ENCODE peak calls at places on chromosomes 5 and 9, in seven cellular contexts. One of them, this sample, is unnamed.

GRCh38 chr9:91824591-91825339 is 125.3 kb downstream of the ROR2 start:
- DNase-seq in epithelial cell of proximal tubule: no peak
- DNase-seq in Panc1: no peak
- DNase-seq in mucosa of descending colon: no peak
- DNase-seq in heart right ventricle: peak
- DNase-seq in tibial artery: no peak
- DNase-seq in HCT116: no peak
- DNase-seq in this sample: peak

GRCh38 chr9:133937120-133937519 is 55.0 kb downstream of the VAV2 start:
- DNase-seq in HCT116: no peak
- DNase-seq in mucosa of descending colon: no peak
- DNase-seq in heart right ventricle: no peak
- DNase-seq in tibial artery: no peak
- DNase-seq in Panc1: no peak
- DNase-seq in epithelial cell of proximal tubule: no peak
- DNase-seq in this sample: no peak

GRCh38 chr5:142388696-142389095 is 63.9 kb upstream of the SPRY4 start:
- DNase-seq in HCT116: no peak
- DNase-seq in epithelial cell of proximal tubule: no peak
- DNase-seq in Panc1: no peak
- DNase-seq in heart right ventricle: no peak
- DNase-seq in mucosa of descending colon: no peak
- DNase-seq in tibial artery: no peak
- DNase-seq in this sample: no peak

GRCh38 chr5:141465351-141465750 is 10.4 kb upstream of the PCDHGC3 start:
- DNase-seq in epithelial cell of proximal tubule: no peak
- DNase-seq in heart right ventricle: no peak
- DNase-seq in HCT116: no peak
- DNase-seq in Panc1: no peak
- DNase-seq in tibial artery: no peak
- DNase-seq in mucosa of descending colon: no peak
- DNase-seq in this sample: no peak

GRCh38 chr9:19050637-19051591 is 1.7 kb downstream of the RRAGA start:
- DNase-seq in epithelial cell of proximal tubule: no peak
- DNase-seq in tibial artery: no peak
- DNase-seq in HCT116: no peak
- DNase-seq in heart right ventricle: no peak
- DNase-seq in Panc1: no peak
- DNase-seq in mucosa of descending colon: no peak
- DNase-seq in this sample: no peak

GRCh38 chr5:106269252-106269843 is 1401.4 kb downstream of the EFNA5 start:
- DNase-seq in HCT116: peak
- DNase-seq in epithelial cell of proximal tubule: no peak
- DNase-seq in tibial artery: no peak
- DNase-seq in mucosa of descending colon: no peak
- DNase-seq in Panc1: no peak
- DNase-seq in heart right ventricle: no peak
- DNase-seq in this sample: no peak

GRCh38 chr9:36893148-36893547 is 140.9 kb downstream of the PAX5 start:
- DNase-seq in Panc1: no peak
- DNase-seq in epithelial cell of proximal tubule: no peak
- DNase-seq in heart right ventricle: no peak
- DNase-seq in tibial artery: no peak
- DNase-seq in mucosa of descending colon: no peak
- DNase-seq in HCT116: no peak
- DNase-seq in this sample: no peak

GRCh38 chr5:144467795-144468194 is 297.1 kb downstream of the KCTD16 start:
- DNase-seq in epithelial cell of proximal tubule: peak
- DNase-seq in tibial artery: no peak
- DNase-seq in HCT116: peak
- DNase-seq in mucosa of descending colon: peak
- DNase-seq in heart right ventricle: no peak
- DNase-seq in Panc1: peak
- DNase-seq in this sample: no peak

GRCh38 chr9:92648447-92649406 is 21.2 kb downstream of the IPPK start:
- DNase-seq in epithelial cell of proximal tubule: no peak
- DNase-seq in Panc1: no peak
- DNase-seq in mucosa of descending colon: peak
- DNase-seq in HCT116: no peak
- DNase-seq in heart right ventricle: no peak
- DNase-seq in tibial artery: no peak
- DNase-seq in this sample: no peak

GRCh38 chr5:83097582-83098265 is 20.4 kb downstream of the XRCC4 start:
- DNase-seq in heart right ventricle: no peak
- DNase-seq in mucosa of descending colon: no peak
- DNase-seq in Panc1: no peak
- DNase-seq in tibial artery: no peak
- DNase-seq in epithelial cell of proximal tubule: no peak
- DNase-seq in HCT116: no peak
- DNase-seq in this sample: no peak

GRCh38 chr5:157219491-157220271 is 39.0 kb downstream of the ITK start:
- DNase-seq in HCT116: no peak
- DNase-seq in tibial artery: no peak
- DNase-seq in epithelial cell of proximal tubule: no peak
- DNase-seq in mucosa of descending colon: no peak
- DNase-seq in heart right ventricle: no peak
- DNase-seq in Panc1: no peak
- DNase-seq in this sample: no peak

GRCh38 chr9:116958886-116959285 is 271.8 kb downstream of the TRIM32 start:
- DNase-seq in epithelial cell of proximal tubule: no peak
- DNase-seq in tibial artery: no peak
- DNase-seq in heart right ventricle: no peak
- DNase-seq in HCT116: no peak
- DNase-seq in mucosa of descending colon: no peak
- DNase-seq in Panc1: no peak
- DNase-seq in this sample: no peak

GRCh38 chr5:59221769-59222168 is 638.9 kb downstream of the RAB3C start:
- DNase-seq in tibial artery: no peak
- DNase-seq in heart right ventricle: no peak
- DNase-seq in mucosa of descending colon: no peak
- DNase-seq in Panc1: no peak
- DNase-seq in HCT116: no peak
- DNase-seq in epithelial cell of proximal tubule: no peak
- DNase-seq in this sample: no peak

GRCh38 chr9:117480251-117480650 is 65.4 kb upstream of the ASTN2 start:
- DNase-seq in HCT116: no peak
- DNase-seq in Panc1: no peak
- DNase-seq in tibial artery: no peak
- DNase-seq in heart right ventricle: no peak
- DNase-seq in epithelial cell of proximal tubule: no peak
- DNase-seq in mucosa of descending colon: no peak
- DNase-seq in this sample: no peak

GRCh38 chr9:87810008-87810407 is 72.7 kb upstream of the SPATA31E1 start:
- DNase-seq in heart right ventricle: no peak
- DNase-seq in epithelial cell of proximal tubule: no peak
- DNase-seq in HCT116: no peak
- DNase-seq in mucosa of descending colon: no peak
- DNase-seq in Panc1: no peak
- DNase-seq in tibial artery: no peak
- DNase-seq in this sample: no peak

GRCh38 chr9:134778841-134779411 is 101.7 kb upstream of the FCN2 start:
- DNase-seq in tibial artery: peak
- DNase-seq in Panc1: no peak
- DNase-seq in mucosa of descending colon: peak
- DNase-seq in HCT116: peak
- DNase-seq in epithelial cell of proximal tubule: no peak
- DNase-seq in heart right ventricle: peak
- DNase-seq in this sample: peak

GRCh38 chr5:96729156-96729555 is 67.0 kb downstream of the CAST start:
- DNase-seq in heart right ventricle: no peak
- DNase-seq in tibial artery: no peak
- DNase-seq in HCT116: no peak
- DNase-seq in epithelial cell of proximal tubule: no peak
- DNase-seq in mucosa of descending colon: no peak
- DNase-seq in Panc1: no peak
- DNase-seq in this sample: no peak

GRCh38 chr5:81429363-81429762 is 35.4 kb upstream of the ACOT12 start:
- DNase-seq in heart right ventricle: no peak
- DNase-seq in HCT116: no peak
- DNase-seq in Panc1: no peak
- DNase-seq in tibial artery: no peak
- DNase-seq in mucosa of descending colon: no peak
- DNase-seq in epithelial cell of proximal tubule: no peak
- DNase-seq in this sample: no peak

GRCh38 chr5:172407861-172408260 is 46.5 kb downstream of the SH3PXD2B start:
- DNase-seq in heart right ventricle: no peak
- DNase-seq in tibial artery: no peak
- DNase-seq in HCT116: no peak
- DNase-seq in epithelial cell of proximal tubule: no peak
- DNase-seq in mucosa of descending colon: no peak
- DNase-seq in Panc1: no peak
- DNase-seq in this sample: no peak

GRCh38 chr5:130488252-130488651 is 584.0 kb downstream of the CHSY3 start:
- DNase-seq in tibial artery: no peak
- DNase-seq in mucosa of descending colon: no peak
- DNase-seq in Panc1: no peak
- DNase-seq in epithelial cell of proximal tubule: no peak
- DNase-seq in heart right ventricle: no peak
- DNase-seq in HCT116: no peak
- DNase-seq in this sample: no peak

GRCh38 chr5:2739360-2740050 is 12.0 kb downstream of the IRX2 start:
- DNase-seq in HCT116: no peak
- DNase-seq in heart right ventricle: no peak
- DNase-seq in Panc1: no peak
- DNase-seq in epithelial cell of proximal tubule: no peak
- DNase-seq in tibial artery: no peak
- DNase-seq in mucosa of descending colon: no peak
- DNase-seq in this sample: no peak

GRCh38 chr5:151063590-151063989 is 17.2 kb downstream of the TNIP1 start:
- DNase-seq in Panc1: no peak
- DNase-seq in tibial artery: no peak
- DNase-seq in heart right ventricle: no peak
- DNase-seq in HCT116: no peak
- DNase-seq in epithelial cell of proximal tubule: no peak
- DNase-seq in mucosa of descending colon: no peak
- DNase-seq in this sample: no peak

GRCh38 chr9:651372-651771 is 190.1 kb upstream of the DMRT1 start:
- DNase-seq in epithelial cell of proximal tubule: no peak
- DNase-seq in heart right ventricle: no peak
- DNase-seq in tibial artery: no peak
- DNase-seq in Panc1: no peak
- DNase-seq in HCT116: no peak
- DNase-seq in mucosa of descending colon: no peak
- DNase-seq in this sample: no peak

GRCh38 chr9:647522-647921 is 194.0 kb upstream of the DMRT1 start:
- DNase-seq in mucosa of descending colon: no peak
- DNase-seq in HCT116: no peak
- DNase-seq in tibial artery: no peak
- DNase-seq in Panc1: no peak
- DNase-seq in heart right ventricle: no peak
- DNase-seq in epithelial cell of proximal tubule: no peak
- DNase-seq in this sample: no peak

GRCh38 chr9:652896-653295 is 188.6 kb upstream of the DMRT1 start:
- DNase-seq in mucosa of descending colon: no peak
- DNase-seq in heart right ventricle: peak
- DNase-seq in HCT116: no peak
- DNase-seq in epithelial cell of proximal tubule: no peak
- DNase-seq in Panc1: no peak
- DNase-seq in tibial artery: peak
- DNase-seq in this sample: peak

GRCh38 chr9:649128-650074 is 192.1 kb upstream of the DMRT1 start:
- DNase-seq in epithelial cell of proximal tubule: peak
- DNase-seq in Panc1: no peak
- DNase-seq in HCT116: no peak
- DNase-seq in heart right ventricle: no peak
- DNase-seq in tibial artery: no peak
- DNase-seq in mucosa of descending colon: no peak
- DNase-seq in this sample: no peak

GRCh38 chr9:650362-650761 is 191.1 kb upstream of the DMRT1 start:
- DNase-seq in tibial artery: no peak
- DNase-seq in Panc1: no peak
- DNase-seq in heart right ventricle: no peak
- DNase-seq in epithelial cell of proximal tubule: peak
- DNase-seq in mucosa of descending colon: no peak
- DNase-seq in HCT116: no peak
- DNase-seq in this sample: no peak
- H3K4me3 ChIP-seq in tibial artery: peak
- H3K4me3 ChIP-seq in Panc1: no peak
- H3K4me3 ChIP-seq in heart right ventricle: no peak
- H3K4me3 ChIP-seq in epithelial cell of proximal tubule: peak
- H3K4me3 ChIP-seq in mucosa of descending colon: no peak
- H3K4me3 ChIP-seq in HCT116: no peak
- H3K4me3 ChIP-seq in this sample: peak

GRCh38 chr9:89648247-89649000 is 43.6 kb downstream of the GADD45G start:
- DNase-seq in Panc1: no peak
- DNase-seq in heart right ventricle: no peak
- DNase-seq in epithelial cell of proximal tubule: no peak
- DNase-seq in HCT116: no peak
- DNase-seq in mucosa of descending colon: no peak
- DNase-seq in tibial artery: no peak
- DNase-seq in this sample: no peak

GRCh38 chr9:89642789-89643188 is 38.0 kb downstream of the GADD45G start:
- DNase-seq in mucosa of descending colon: no peak
- DNase-seq in Panc1: no peak
- DNase-seq in HCT116: no peak
- DNase-seq in epithelial cell of proximal tubule: no peak
- DNase-seq in heart right ventricle: no peak
- DNase-seq in tibial artery: no peak
- DNase-seq in this sample: no peak

GRCh38 chr9:89649045-89649691 is 44.4 kb downstream of the GADD45G start:
- DNase-seq in HCT116: no peak
- DNase-seq in heart right ventricle: no peak
- DNase-seq in Panc1: no peak
- DNase-seq in mucosa of descending colon: no peak
- DNase-seq in tibial artery: no peak
- DNase-seq in epithelial cell of proximal tubule: no peak
- DNase-seq in this sample: no peak

GRCh38 chr9:89646189-89646588 is 41.4 kb downstream of the GADD45G start:
- DNase-seq in mucosa of descending colon: no peak
- DNase-seq in HCT116: no peak
- DNase-seq in heart right ventricle: no peak
- DNase-seq in tibial artery: no peak
- DNase-seq in Panc1: no peak
- DNase-seq in epithelial cell of proximal tubule: no peak
- DNase-seq in this sample: no peak

GRCh38 chr9:89647366-89648128 is 42.7 kb downstream of the GADD45G start:
- DNase-seq in heart right ventricle: no peak
- DNase-seq in Panc1: no peak
- DNase-seq in tibial artery: no peak
- DNase-seq in epithelial cell of proximal tubule: no peak
- DNase-seq in mucosa of descending colon: no peak
- DNase-seq in HCT116: no peak
- DNase-seq in this sample: no peak
- TF ChIP-seq CTCF in heart right ventricle: no peak
- TF ChIP-seq CTCF in Panc1: no peak
- TF ChIP-seq CTCF in tibial artery: no peak
- TF ChIP-seq CTCF in epithelial cell of proximal tubule: no peak
- TF ChIP-seq CTCF in mucosa of descending colon: no peak
- TF ChIP-seq CTCF in HCT116: no peak
- TF ChIP-seq CTCF in this sample: no peak

GRCh38 chr9:4258321-4259093 is 41.4 kb downstream of the GLIS3 start:
- DNase-seq in heart right ventricle: no peak
- DNase-seq in tibial artery: no peak
- DNase-seq in epithelial cell of proximal tubule: no peak
- DNase-seq in mucosa of descending colon: no peak
- DNase-seq in Panc1: no peak
- DNase-seq in HCT116: no peak
- DNase-seq in this sample: no peak
- H3K4me3 ChIP-seq in heart right ventricle: no peak
- H3K4me3 ChIP-seq in tibial artery: no peak
- H3K4me3 ChIP-seq in epithelial cell of proximal tubule: no peak
- H3K4me3 ChIP-seq in mucosa of descending colon: no peak
- H3K4me3 ChIP-seq in Panc1: no peak
- H3K4me3 ChIP-seq in HCT116: no peak
- H3K4me3 ChIP-seq in this sample: no peak

GRCh38 chr9:74379718-74380117 is 117.4 kb upstream of the RORB start:
- DNase-seq in HCT116: peak
- DNase-seq in mucosa of descending colon: peak
- DNase-seq in epithelial cell of proximal tubule: peak
- DNase-seq in tibial artery: no peak
- DNase-seq in Panc1: peak
- DNase-seq in heart right ventricle: no peak
- DNase-seq in this sample: no peak
- TF ChIP-seq CTCF in HCT116: no peak
- TF ChIP-seq CTCF in mucosa of descending colon: no peak
- TF ChIP-seq CTCF in epithelial cell of proximal tubule: peak
- TF ChIP-seq CTCF in tibial artery: no peak
- TF ChIP-seq CTCF in Panc1: peak
- TF ChIP-seq CTCF in heart right ventricle: peak
- TF ChIP-seq CTCF in this sample: peak